ENCODE peak calls at places on chromosomes 1 and 21, in nine cellular contexts. K is PC-3, P is psoas muscle, V is HCT116, A is brain microvascular endothelial cell, M is Peyer's patch, O is fibroblast of lung, G is omental fat pad, U is nephron progenitor cell. N is an unnamed sample.

GRCh38 chr1:8431028-8431427 is 113.1 kb downstream of the SLC45A1 start:
- DNase-seq in O (no peak), M (no peak), G (no peak), A (no peak), V (no peak), P (no peak), U (no peak), K (no peak), N (no peak)

GRCh38 chr1:195686764-195687163 is 921.5 kb downstream of the KCNT2 start:
- DNase-seq in V (no peak), A (no peak), O (no peak), P (no peak), K (no peak), U (no peak), G (no peak), M (no peak), N (no peak)

GRCh38 chr1:30663596-30664091 is 59.7 kb downstream of the MATN1 start:
- DNase-seq in U (no peak), M (peak), K (no peak), A (no peak), O (no peak), V (no peak), G (no peak), P (peak), N (no peak)

GRCh38 chr1:214838351-214838750 is 235.4 kb downstream of the CENPF start:
- DNase-seq in A (peak), U (no peak), G (no peak), P (no peak), M (no peak), V (no peak), O (peak), K (no peak), N (peak)

GRCh38 chr1:225846331-225847310 is 35.6 kb downstream of the TMEM63A start:
- DNase-seq in G (no peak), O (no peak), V (no peak), K (no peak), A (no peak), P (no peak), U (no peak), M (no peak), N (no peak)

GRCh38 chr1:231918239-231919015 is 291.8 kb downstream of the DISC1 start:
- DNase-seq in O (peak), A (peak), M (no peak), K (peak), G (no peak), P (no peak), U (no peak), V (no peak), N (no peak)

GRCh38 chr1:215669806-215670485 is 102.8 kb downstream of the KCTD3 start:
- DNase-seq in G (no peak), P (no peak), M (no peak), V (no peak), K (no peak), O (no peak), A (no peak), U (no peak), N (no peak)

GRCh38 chr1:193729429-193729828 is 543.0 kb upstream of the B3GALT2 start:
- DNase-seq in M (no peak), K (peak), A (peak), P (no peak), V (no peak), G (no peak), O (peak), U (no peak), N (no peak)

GRCh38 chr21:41906770-41907169 is 27.6 kb upstream of the PRDM15 start:
- DNase-seq in V (no peak), K (no peak), A (no peak), P (no peak), G (no peak), O (no peak), M (no peak), U (no peak), N (no peak)

GRCh38 chr21:37565530-37566223 is 199.1 kb downstream of the DYRK1A start:
- DNase-seq in U (no peak), P (no peak), M (no peak), V (no peak), O (peak), G (no peak), K (no peak), A (no peak), N (peak)

GRCh38 chr1:119080586-119080985 is 59.9 kb downstream of the WARS2 start:
- DNase-seq in G (no peak), O (peak), U (no peak), M (no peak), A (peak), V (no peak), P (no peak), K (peak), N (peak)

GRCh38 chr1:147721711-147722110 is 38.7 kb downstream of the GJA5 start:
- DNase-seq in A (no peak), G (no peak), M (no peak), O (no peak), K (peak), U (no peak), V (no peak), P (no peak), N (no peak)

GRCh38 chr1:31757204-31757679 is 6.9 kb downstream of the ADGRB2 start:
- DNase-seq in V (no peak), M (no peak), G (no peak), K (no peak), O (no peak), A (no peak), P (no peak), U (no peak), N (no peak)

GRCh38 chr1:203144661-203145060 is 17.1 kb downstream of the ADORA1 start:
- DNase-seq in K (peak), M (no peak), O (no peak), A (no peak), G (no peak), U (no peak), V (no peak), P (no peak), N (no peak)

GRCh38 chr1:207858806-207859205 is 52.1 kb downstream of the CD34 start:
- DNase-seq in G (no peak), K (no peak), V (no peak), O (no peak), U (no peak), P (no peak), M (no peak), A (peak), N (no peak)

GRCh38 chr21:41919666-41920398 is 34.0 kb downstream of the C2CD2 start:
- DNase-seq in G (no peak), M (no peak), P (no peak), U (no peak), O (no peak), K (no peak), A (no peak), V (no peak), N (no peak)

GRCh38 chr21:26445440-26445839 is 127.6 kb downstream of the CYYR1 start:
- DNase-seq in A (no peak), M (no peak), P (no peak), U (no peak), G (no peak), V (no peak), K (no peak), O (peak), N (peak)

GRCh38 chr1:32538887-32539583 is at the start of gene ZBTB8A:
- DNase-seq in A (peak), P (peak), K (peak), O (peak), U (peak), G (no peak), M (peak), V (peak), N (peak)

GRCh38 chr1:115665319-115665718 is 23.5 kb downstream of the VANGL1 start:
- DNase-seq in A (no peak), M (no peak), P (no peak), K (peak), U (no peak), O (no peak), G (no peak), V (no peak), N (no peak)

GRCh38 chr1:210347112-210347511 is 18.4 kb downstream of the HHAT start:
- DNase-seq in P (no peak), O (no peak), M (no peak), K (no peak), G (no peak), U (no peak), A (no peak), V (no peak), N (peak)

GRCh38 chr1:109719337-109719837 is 7.3 kb downstream of the GSTM5 start:
- DNase-seq in K (peak), M (no peak), A (peak), O (peak), P (no peak), U (no peak), V (no peak), G (no peak), N (peak)

GRCh38 chr1:109717729-109718128 is 5.7 kb downstream of the GSTM5 start:
- DNase-seq in V (no peak), P (no peak), G (no peak), A (no peak), K (no peak), M (no peak), O (no peak), U (no peak), N (no peak)

GRCh38 chr1:109716570-109717090 is 4.6 kb downstream of the GSTM5 start:
- DNase-seq in O (no peak), P (no peak), A (no peak), M (no peak), V (no peak), K (no peak), U (no peak), G (no peak), N (no peak)

GRCh38 chr1:109716121-109716520 is 4.1 kb downstream of the GSTM5 start:
- DNase-seq in M (no peak), U (no peak), O (no peak), P (no peak), K (no peak), V (no peak), G (no peak), A (no peak), N (no peak)

DNA sequence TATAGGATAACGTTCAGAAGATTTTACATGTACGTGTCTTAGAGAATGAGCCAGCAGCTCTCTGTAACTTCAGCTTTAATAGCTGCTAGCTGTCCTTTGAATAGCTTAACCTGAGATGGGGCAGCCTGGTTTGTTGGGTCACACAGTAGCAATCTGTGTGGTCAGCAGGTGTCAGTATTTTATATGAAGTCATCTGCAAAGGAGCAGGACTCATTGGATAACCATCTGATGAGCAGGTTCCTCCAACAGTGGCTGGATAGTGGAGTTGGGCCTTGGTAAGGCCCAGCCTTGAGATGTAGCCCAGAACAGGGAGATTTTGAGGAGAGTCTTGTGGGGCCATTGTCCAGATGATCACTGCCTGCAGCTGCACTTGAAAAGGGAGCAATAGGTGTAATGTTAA is 6.4 kb downstream of the GSTM5 start:
- DNase-seq in U (no peak), G (no peak), O (no peak), A (no peak), K (peak), M (no peak), V (peak), P (no peak), N (peak)
- TF ChIP-seq CTCF in U (no peak), G (no peak), O (no peak), A (no peak), K (peak), M (peak), V (peak), P (no peak), N (peak)

DNA sequence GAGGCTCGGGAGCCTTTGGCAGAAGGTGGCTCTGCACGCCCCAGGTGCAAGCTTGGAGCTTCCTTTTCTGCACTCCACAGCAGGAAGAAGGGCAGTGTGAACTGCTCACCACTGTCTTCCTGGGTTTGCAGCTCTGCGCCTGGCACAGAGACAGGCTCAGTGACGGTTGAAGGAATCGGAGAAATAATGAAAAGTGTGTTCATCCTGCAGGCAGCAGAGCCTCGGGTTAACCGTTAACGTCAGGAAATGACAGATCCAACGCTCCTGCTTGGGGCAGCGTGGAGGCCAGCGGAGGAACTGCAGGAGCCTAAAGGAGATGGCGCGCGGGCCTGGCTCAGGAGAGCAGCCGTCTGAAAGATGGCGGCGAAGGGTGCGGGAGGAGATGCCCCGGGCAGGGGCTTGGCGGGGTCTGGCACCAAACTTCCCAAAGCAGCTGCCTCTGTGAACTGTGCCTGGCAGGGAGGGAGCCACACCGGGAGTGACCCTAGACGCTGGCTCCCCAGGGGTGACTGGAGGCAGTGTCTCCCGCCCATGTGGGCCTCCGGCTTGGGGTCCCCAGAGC is 10.9 kb upstream of the SAMD11 start:
- DNase-seq in A (peak), K (no peak), P (peak), U (no peak), G (peak), M (peak), O (no peak), V (no peak), N (no peak)
- TF ChIP-seq CTCF in A (peak), K (no peak), P (no peak), U (peak), G (no peak), M (peak), O (no peak), V (no peak), N (peak)

DNA sequence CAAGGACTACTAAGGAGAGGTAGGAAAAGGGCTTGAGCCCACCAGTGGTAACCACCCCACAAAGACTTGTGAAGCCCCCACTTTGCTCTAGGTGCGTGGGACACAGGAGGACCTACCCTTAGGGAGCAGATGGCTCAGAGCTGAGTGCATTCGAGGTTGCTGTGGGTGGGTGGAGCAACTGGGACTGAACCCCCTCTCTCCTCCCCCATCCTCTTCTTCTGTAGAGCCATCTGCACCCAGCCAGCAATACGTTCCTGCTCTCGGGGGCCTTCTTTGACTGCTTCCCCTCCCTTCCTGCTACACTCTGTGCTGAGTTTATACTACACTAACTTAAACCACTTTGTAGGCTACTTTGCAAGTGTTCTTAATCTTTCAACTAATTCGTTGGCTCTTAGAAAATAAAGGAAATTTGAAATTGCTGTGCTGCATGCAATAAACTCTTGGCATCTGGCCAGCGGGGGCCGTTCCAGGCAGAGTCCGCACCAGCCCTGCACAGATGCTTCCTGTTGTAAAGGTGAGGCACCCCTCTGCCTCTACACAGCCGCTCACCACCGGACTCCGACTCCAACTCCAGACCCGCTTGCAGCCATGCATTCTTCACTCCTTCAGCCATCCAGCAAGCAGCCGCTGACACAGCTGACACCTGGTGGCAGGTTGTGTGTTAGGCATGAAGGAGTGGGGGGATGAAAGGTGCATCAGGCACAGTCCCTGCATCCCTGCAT is 57.2 kb downstream of the GLIS1 start:
- DNase-seq in G (peak), K (peak), O (peak), V (peak), M (peak), P (peak), U (peak), A (no peak), N (no peak)
- TF ChIP-seq CTCF in G (no peak), K (peak), O (no peak), V (peak), M (peak), P (peak), U (peak), A (peak), N (peak)

DNA sequence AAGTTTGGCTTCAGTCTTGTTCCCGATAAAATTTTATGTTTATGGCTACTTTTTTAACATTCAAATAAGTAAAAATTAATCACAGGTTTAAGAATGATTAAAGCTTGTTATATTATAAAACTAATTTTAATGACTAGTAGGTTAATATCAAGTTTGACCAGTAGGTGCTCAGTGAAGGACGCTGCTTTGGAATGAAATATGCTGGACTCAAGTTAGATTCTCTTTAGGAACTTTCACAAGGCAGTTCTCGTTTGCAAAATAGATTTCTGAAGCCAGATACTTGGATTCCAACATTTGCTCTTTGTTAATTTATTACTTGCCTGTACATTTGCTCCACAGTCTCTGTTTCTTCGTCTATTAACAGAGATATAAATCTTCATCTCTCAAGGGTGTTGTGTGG is 432.9 kb upstream of the CHRM3 start:
- DNase-seq in G (no peak), V (no peak), U (no peak), A (no peak), K (peak), P (no peak), O (no peak), M (no peak), N (no peak)
- TF ChIP-seq CTCF in G (no peak), V (no peak), U (peak), A (peak), K (peak), P (no peak), O (no peak), M (no peak), N (peak)

N was measured in HFFc6.